ENCODE peak calls at places on chromosomes 5 and 9, in eight cellular contexts. W, P, K, Z, H, R, T and L are unnamed samples.

GRCh38 chr9:95047452-95048224 is 269.9 kb downstream of the FANCC start:
- DNase-seq in R (no peak), H (no peak), Z (no peak), P (no peak), T (no peak), K (no peak), W (no peak), L (no peak)

GRCh38 chr9:23663536-23663935 is 162.5 kb downstream of the ELAVL2 start:
- DNase-seq in W (no peak), P (no peak), K (no peak), R (no peak), H (no peak), Z (no peak), T (no peak), L (no peak)

GRCh38 chr9:135302329-135303279 is 177.0 kb upstream of the PPP1R26 start:
- DNase-seq in K (no peak), H (peak), P (no peak), W (no peak), R (no peak), T (no peak), Z (no peak), L (no peak)

GRCh38 chr5:150562832-150563231 is 54.9 kb downstream of the NDST1 start:
- DNase-seq in R (peak), T (no peak), K (no peak), Z (peak), W (no peak), P (peak), H (no peak), L (peak)

GRCh38 chr9:95175523-95175922 is 142.0 kb downstream of the FANCC start:
- DNase-seq in T (no peak), H (no peak), Z (no peak), P (no peak), K (peak), R (no peak), W (no peak), L (no peak)

GRCh38 chr9:13939129-13939528 is 374.8 kb downstream of the NFIB start:
- DNase-seq in Z (peak), P (peak), H (no peak), K (no peak), R (peak), T (no peak), W (no peak), L (no peak)

GRCh38 chr9:14132798-14133197 is 181.1 kb downstream of the NFIB start:
- DNase-seq in T (no peak), R (no peak), W (no peak), K (no peak), Z (no peak), H (no peak), P (no peak), L (no peak)

GRCh38 chr5:175749591-175749990 is 91.7 kb downstream of the HRH2 start:
- DNase-seq in Z (no peak), T (no peak), H (peak), R (no peak), W (no peak), K (no peak), P (peak), L (no peak)

GRCh38 chr5:1763960-1764605 is 35.6 kb downstream of the MRPL36 start:
- DNase-seq in R (no peak), P (no peak), K (no peak), Z (no peak), H (peak), T (no peak), W (peak), L (no peak)

GRCh38 chr9:99092643-99093491 is 12.0 kb upstream of the TGFBR1 start:
- DNase-seq in K (no peak), H (no peak), Z (no peak), T (no peak), R (no peak), W (no peak), P (no peak), L (no peak)

GRCh38 chr5:9105851-9106250 is 440.0 kb downstream of the SEMA5A start:
- DNase-seq in R (no peak), T (no peak), Z (peak), P (peak), K (no peak), H (no peak), W (no peak), L (no peak)

GRCh38 chr5:88664630-88665029 is 218.4 kb downstream of the MEF2C start:
- DNase-seq in R (no peak), P (no peak), W (no peak), K (no peak), Z (no peak), T (no peak), H (no peak), L (no peak)

GRCh38 chr9:104881991-104882555 is 45.9 kb downstream of the ABCA1 start:
- DNase-seq in W (no peak), P (no peak), K (no peak), Z (no peak), T (no peak), H (no peak), R (no peak), L (no peak)

GRCh38 chr5:89246252-89246651 is 363.3 kb upstream of the MEF2C start:
- DNase-seq in T (no peak), W (no peak), P (no peak), Z (no peak), K (no peak), H (no peak), R (peak), L (no peak)

GRCh38 chr9:83346655-83347393 is 191.4 kb downstream of the FRMD3 start:
- DNase-seq in K (no peak), R (no peak), Z (no peak), H (no peak), W (no peak), P (no peak), T (no peak), L (no peak)

GRCh38 chr5:135127604-135128240 is 93.7 kb upstream of the PITX1 start:
- DNase-seq in R (peak), P (peak), Z (peak), W (no peak), T (no peak), K (no peak), H (no peak), L (no peak)

GRCh38 chr5:151448038-151448985 is 909 bp downstream of the SLC36A1 start:
- DNase-seq in Z (no peak), W (peak), K (no peak), H (peak), R (peak), P (peak), T (no peak), L (peak)

GRCh38 chr5:113330533-113331200 is 104.1 kb downstream of the TSSK1B start:
- DNase-seq in Z (peak), P (peak), W (no peak), H (no peak), R (peak), T (no peak), K (no peak), L (no peak)

GRCh38 chr9:114374936-114375335 is 12.8 kb downstream of the AKNA start:
- DNase-seq in Z (no peak), P (no peak), H (no peak), W (no peak), K (no peak), T (no peak), R (no peak), L (no peak)

GRCh38 chr9:127977877-127978647 is 2.7 kb downstream of the EEIG1 start:
- DNase-seq in T (no peak), R (peak), H (no peak), Z (peak), P (no peak), K (no peak), W (peak), L (no peak)

GRCh38 chr5:134524826-134525686 is at the start of gene JADE2:
- DNase-seq in T (peak), H (peak), R (peak), Z (peak), K (peak), W (peak), P (peak), L (peak)

GRCh38 chr9:124414612-124415011 is 630 bp downstream of the PSMB7 start:
- DNase-seq in R (no peak), H (no peak), P (no peak), W (no peak), T (no peak), K (no peak), Z (no peak), L (no peak)

GRCh38 chr9:83981126-83981871 is 694 bp downstream of the RMI1 start:
- DNase-seq in Z (peak), W (no peak), T (no peak), R (peak), H (no peak), P (peak), K (peak), L (peak)

GRCh38 chr5:72956324-72957140 is 691 bp downstream of the FCHO2 start:
- DNase-seq in R (peak), P (peak), Z (peak), H (peak), T (peak), W (peak), K (no peak), L (peak)